ENCODE peak calls at places on chromosomes 11 and 22, in four cellular contexts. J is A549, O is HepG2, Q is K562. X is an unnamed sample.

GRCh38 chr11:112265659-112266409 is 5.2 kb upstream of the PLET1 start:
- DNase-seq in J (no peak), O (no peak), Q (no peak), X (no peak)

GRCh38 chr22:20456064-20456721 is 18.6 kb upstream of the SCARF2 start:
- DNase-seq in Q (peak; percentile 100), O (peak; percentile 68), J (peak; percentile 72), X (peak; percentile 86)

GRCh38 chr22:40001800-40002577 is 7.2 kb downstream of the FAM83F start:
- DNase-seq in Q (no peak), O (no peak), J (no peak), X (no peak)

GRCh38 chr11:61967177-61967923 is at the start of gene FTH1:
- DNase-seq in Q (peak; percentile 90), J (peak; percentile 95), O (peak; percentile 78), X (peak; percentile 85)

GRCh38 chr11:91100432-91100831 is 877.6 kb upstream of the CHORDC1 start:
- DNase-seq in O (no peak), J (no peak), Q (no peak), X (no peak)

GRCh38 chr11:2345050-2345449 is 32.1 kb upstream of the CD81 start:
- DNase-seq in J (no peak), Q (no peak), O (no peak), X (no peak)

GRCh38 chr11:72703281-72704008 is 29.2 kb upstream of the PDE2A start:
- DNase-seq in Q (peak; percentile 58), O (no peak), J (no peak), X (no peak)

GRCh38 chr22:31446767-31447166 is 42.9 kb downstream of the EIF4ENIF1 start:
- DNase-seq in O (no peak), J (no peak), Q (no peak), X (no peak)

GRCh38 chr11:58316142-58316541 is 42.7 kb downstream of the OR5B17 start:
- DNase-seq in O (no peak), Q (no peak), J (no peak), X (no peak)

GRCh38 chr11:10029386-10030121 is 264.5 kb downstream of the SBF2 start:
- DNase-seq in Q (no peak), O (no peak), J (no peak), X (no peak)

GRCh38 chr22:50523806-50524663 is 1.4 kb downstream of the SCO2 start:
- DNase-seq in O (no peak), Q (no peak), J (no peak), X (no peak)

GRCh38 chr11:131870305-131870704 is 499.9 kb downstream of the NTM start:
- DNase-seq in J (no peak), O (no peak), Q (no peak), X (no peak)

GRCh38 chr11:114296190-114296978 is at the start of gene NNMT:
- DNase-seq in Q (peak; percentile 26), J (peak; percentile 87), O (no peak), X (no peak)

GRCh38 chr11:30914143-30914762 is 328.1 kb upstream of the MPPED2 start:
- DNase-seq in J (peak; percentile 42), O (peak; percentile 16), Q (no peak), X (peak; percentile 83)

GRCh38 chr11:108034952-108035351 is 26.3 kb downstream of the CUL5 start:
- DNase-seq in O (no peak), Q (no peak), J (no peak), X (no peak)

GRCh38 chr11:128424867-128425285 is 162.5 kb downstream of the ETS1 start:
- DNase-seq in J (peak; percentile 8), Q (no peak), O (peak; percentile 84), X (no peak)

GRCh38 chr22:29813563-29813962 is 24.5 kb downstream of the ASCC2 start:
- DNase-seq in O (no peak), J (peak; percentile 69), Q (peak; percentile 68), X (no peak)

GRCh38 chr11:118633979-118634378 is 26.6 kb downstream of the PHLDB1 start:
- DNase-seq in O (no peak), J (no peak), Q (peak; percentile 25), X (no peak)

GRCh38 chr11:112999518-112999917 is 38.3 kb downstream of the NCAM1 start:
- DNase-seq in J (no peak), O (no peak), Q (no peak), X (no peak)

GRCh38 chr11:12090061-12090572 is 20.3 kb upstream of the MICAL2 start:
- DNase-seq in J (no peak), Q (peak; percentile 32), O (no peak), X (no peak)

GRCh38 chr22:48082284-48082683 is 1319.8 kb downstream of the TBC1D22A start:
- DNase-seq in J (no peak), Q (no peak), O (no peak), X (no peak)

GRCh38 chr11:1548221-1549070 is 23.6 kb downstream of the DUSP8 start:
- DNase-seq in Q (no peak), O (no peak), J (peak; percentile 71), X (peak; percentile 73)

GRCh38 chr11:26704249-26704648 is 17.6 kb downstream of the SLC5A12 start:
- DNase-seq in J (no peak), Q (no peak), O (no peak), X (no peak)

GRCh38 chr11:133249065-133249464 is 283.2 kb downstream of the OPCML start:
- DNase-seq in J (no peak), Q (no peak), O (no peak), X (no peak)

GRCh38 chr22:29954203-29954855 is 71.4 kb downstream of the MTMR3 start:
- DNase-seq in J (no peak), Q (no peak), O (no peak), X (no peak)

GRCh38 chr11:102912482-102912830 is 37.7 kb upstream of the MMP12 start:
- DNase-seq in J (no peak), Q (no peak), O (no peak), X (no peak)

GRCh38 chr11:134677338-134677948 is 265.4 kb upstream of the B3GAT1 start:
- DNase-seq in J (no peak), Q (no peak), O (no peak), X (no peak)

GRCh38 chr11:1040428-1041148 is 4.1 kb upstream of the MUC6 start:
- DNase-seq in Q (no peak), J (no peak), O (no peak), X (no peak)

GRCh38 chr11:7469351-7469865 is 15.9 kb upstream of the OLFML1 start:
- DNase-seq in O (no peak), Q (no peak), J (no peak), X (no peak)

GRCh38 chr11:26539517-26539916 is 32.5 kb downstream of the MUC15 start:
- DNase-seq in O (no peak), Q (no peak), J (no peak), X (no peak)

GRCh38 chr11:104104664-104105063 is 59.3 kb downstream of the PDGFD start:
- DNase-seq in Q (no peak), J (no peak), O (no peak), X (no peak)

GRCh38 chr22:23282089-23282501 is 101.8 kb downstream of the BCR start:
- DNase-seq in O (no peak), J (peak; percentile 54), Q (no peak), X (no peak)

GRCh38 chr11:104073950-104074349 is 37.5 kb downstream of the DDI1 start:
- DNase-seq in O (no peak), Q (no peak), J (peak; percentile 40), X (no peak)

GRCh38 chr22:17570851-17571631 is 7.7 kb downstream of the SLC25A18 start:
- DNase-seq in Q (no peak), J (no peak), O (no peak), X (no peak)

GRCh38 chr22:37231406-37232139 is 12.5 kb downstream of the RAC2 start:
- DNase-seq in O (no peak), Q (no peak), J (no peak), X (no peak)
- TF ChIP-seq NR3C1 in O (no peak), Q (no peak), J (no peak), X (no peak)

DNA sequence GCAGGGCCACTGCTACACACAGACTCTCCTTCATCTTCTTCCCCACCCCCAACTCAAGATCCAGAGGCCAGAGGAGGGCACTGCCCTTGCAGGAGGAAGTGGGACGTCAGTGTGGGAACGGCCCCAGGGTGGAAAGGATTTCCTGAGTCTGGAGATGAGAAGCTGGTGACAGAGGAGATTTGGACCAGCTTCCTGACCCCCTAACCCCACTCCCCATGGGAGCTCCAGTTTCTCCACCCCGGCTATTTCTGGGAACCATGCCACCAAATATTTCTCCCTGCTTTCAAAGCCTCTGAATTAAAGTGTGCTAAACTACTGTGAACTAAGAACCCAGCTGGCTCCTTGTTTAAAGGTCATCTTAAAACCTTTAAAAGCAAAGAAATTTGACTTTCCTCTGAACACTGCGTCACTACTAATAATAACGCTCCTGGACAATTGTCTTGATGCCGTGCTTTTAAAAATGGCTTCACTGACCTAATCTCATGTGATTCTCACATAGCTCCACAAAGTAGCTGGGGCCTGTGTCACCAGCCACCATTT is 46.6 kb downstream of the CWC15 start:
- DNase-seq in J (peak; percentile 5), Q (no peak), O (no peak), X (no peak)
- TF ChIP-seq NR3C1 in J (no peak), Q (no peak), O (no peak), X (no peak)

GRCh38 chr11:122756417-122756816 is 81.9 kb upstream of the CRTAM start:
- DNase-seq in Q (no peak), O (no peak), J (no peak), X (no peak)
- TF ChIP-seq NR3C1 in Q (no peak), O (no peak), J (no peak), X (no peak)

GRCh38 chr11:8814923-8815240 is 96.1 kb upstream of the AKIP1 start:
- DNase-seq in O (no peak), Q (no peak), J (no peak), X (no peak)

GRCh38 chr11:8812438-8812837 is 98.6 kb upstream of the AKIP1 start:
- DNase-seq in Q (no peak), J (peak; percentile 55), O (peak; percentile 35), X (no peak)

GRCh38 chr11:8811571-8811970 is 99.4 kb upstream of the AKIP1 start:
- DNase-seq in J (no peak), O (no peak), Q (no peak), X (no peak)

GRCh38 chr11:8814209-8814922 is 96.6 kb upstream of the AKIP1 start:
- DNase-seq in J (no peak), Q (no peak), O (no peak), X (no peak)

GRCh38 chr11:8813658-8814057 is 97.3 kb upstream of the AKIP1 start:
- DNase-seq in O (peak; percentile 83), Q (peak; percentile 80), J (peak; percentile 85), X (peak; percentile 89)
- TF ChIP-seq NR3C1 in O (no peak), Q (no peak), J (no peak), X (no peak)

GRCh38 chr11:44842219-44842618 is 108.5 kb downstream of the TP53I11 start:
- DNase-seq in J (no peak), O (no peak), Q (no peak), X (no peak)
- TF ChIP-seq NR3C1 in J (no peak), O (no peak), Q (no peak), X (no peak)